ENCODE peak calls at places on chromosomes 11 and 22, in four cellular contexts. B, N, F and O are unnamed samples.

GRCh38 chr11:17898782-17899181 is 114.1 kb downstream of the SERGEF start:
- DNase-seq in N (peak), F (no peak), B (no peak), O (no peak)

GRCh38 chr11:107741044-107741823 is 29.4 kb upstream of the SLN start:
- DNase-seq in B (no peak), F (no peak), N (peak), O (peak)

GRCh38 chr22:44583076-44583760 is 85.2 kb upstream of the RTL6 start:
- DNase-seq in B (peak), F (peak), N (no peak), O (no peak)

GRCh38 chr11:93504110-93505095 is 38.8 kb downstream of the SMCO4 start:
- DNase-seq in F (peak), N (no peak), B (no peak), O (no peak)

GRCh38 chr11:87359401-87359800 is 321.7 kb downstream of the TMEM135 start:
- DNase-seq in F (no peak), B (no peak), N (no peak), O (no peak)

GRCh38 chr22:19666663-19667593 is 47.4 kb upstream of the SEPTIN5 start:
- DNase-seq in N (no peak), B (no peak), F (no peak), O (no peak)

GRCh38 chr11:122852071-122852831 is 14.0 kb downstream of the CRTAM start:
- DNase-seq in B (peak), N (no peak), F (no peak), O (no peak)

GRCh38 chr22:19120829-19121630 is 1.2 kb downstream of the DGCR2 start:
- DNase-seq in N (peak), F (peak), B (peak), O (peak)

GRCh38 chr22:22422629-22423112 is 85.9 kb downstream of the ZNF280B start:
- DNase-seq in F (peak), N (no peak), B (peak), O (peak)

GRCh38 chr11:82756765-82757650 is 23.3 kb upstream of the FAM181B start:
- DNase-seq in B (no peak), F (no peak), N (no peak), O (no peak)

GRCh38 chr11:65945941-65946558 is 770 bp downstream of the TSGA10IP start:
- DNase-seq in N (no peak), F (no peak), B (no peak), O (no peak)

GRCh38 chr11:118283756-118284350 is 19.8 kb upstream of the MPZL2 start:
- DNase-seq in N (no peak), B (no peak), F (no peak), O (no peak)